ENCODE peak calls at places on chromosomes 4 and X, in four cellular contexts. One of them, this sample, is unnamed. For H3K4me1 and H3K79me2, the result is how much of the 10 kb centered on the place peaks cover.

GRCh38 chr4:153233761-153234371 is 29.6 kb downstream of the TRIM2 start:
- DNase-seq in OCI-LY7: no peak
- DNase-seq in GM23248: peak
- DNase-seq in Karpas-422: no peak
- DNase-seq in this sample: no peak

GRCh38 chr4:48180234-48180633 is 46.2 kb upstream of the TXK start:
- DNase-seq in GM23248: no peak
- DNase-seq in Karpas-422: no peak
- DNase-seq in OCI-LY7: no peak
- DNase-seq in this sample: no peak

GRCh38 chrX:2652106-2652505 is 39.0 kb upstream of the CD99 start:
- DNase-seq in OCI-LY7: peak
- DNase-seq in GM23248: no peak
- DNase-seq in Karpas-422: no peak
- DNase-seq in this sample: peak

GRCh38 chr4:158870282-158871049 is 101.6 kb downstream of the FNIP2 start:
- DNase-seq in GM23248: no peak
- DNase-seq in OCI-LY7: peak
- DNase-seq in Karpas-422: no peak
- DNase-seq in this sample: peak

GRCh38 chr4:183636923-183637322 is 22.1 kb downstream of the RWDD4 start:
- DNase-seq in GM23248: peak
- DNase-seq in OCI-LY7: no peak
- DNase-seq in Karpas-422: no peak
- DNase-seq in this sample: no peak

GRCh38 chr4:38562751-38563198 is 101.2 kb upstream of the KLF3 start:
- DNase-seq in Karpas-422: no peak
- DNase-seq in GM23248: peak
- DNase-seq in OCI-LY7: no peak
- DNase-seq in this sample: no peak

GRCh38 chr4:56247646-56248045 is 139.6 kb downstream of the AASDH start:
- DNase-seq in GM23248: no peak
- DNase-seq in Karpas-422: no peak
- DNase-seq in OCI-LY7: no peak
- DNase-seq in this sample: no peak

GRCh38 chr4:120926358-120927025 is 4.0 kb upstream of the PRDM5 start:
- DNase-seq in OCI-LY7: no peak
- DNase-seq in Karpas-422: no peak
- DNase-seq in GM23248: peak
- DNase-seq in this sample: no peak

GRCh38 chr4:78569291-78569821 is 17.8 kb downstream of the ANXA3 start:
- DNase-seq in OCI-LY7: no peak
- DNase-seq in Karpas-422: no peak
- DNase-seq in GM23248: peak
- DNase-seq in this sample: no peak

GRCh38 chr4:113641025-113641431 is 120.5 kb downstream of the CAMK2D start:
- DNase-seq in GM23248: no peak
- DNase-seq in Karpas-422: peak
- DNase-seq in OCI-LY7: peak
- DNase-seq in this sample: no peak

GRCh38 chr4:159390648-159391047 is 287.8 kb downstream of the RAPGEF2 start:
- DNase-seq in Karpas-422: no peak
- DNase-seq in GM23248: peak
- DNase-seq in OCI-LY7: no peak
- DNase-seq in this sample: no peak

GRCh38 chr4:95761871-95762270 is 78.0 kb upstream of the PDHA2 start:
- DNase-seq in Karpas-422: no peak
- DNase-seq in OCI-LY7: no peak
- DNase-seq in GM23248: no peak
- DNase-seq in this sample: no peak

GRCh38 chr4:39442910-39443480 is 15.7 kb downstream of the RPL9 start:
- DNase-seq in OCI-LY7: no peak
- DNase-seq in GM23248: no peak
- DNase-seq in Karpas-422: no peak
- DNase-seq in this sample: no peak

GRCh38 chr4:91280551-91281290 is 1023.0 kb upstream of the GRID2 start:
- DNase-seq in GM23248: no peak
- DNase-seq in OCI-LY7: no peak
- DNase-seq in Karpas-422: no peak
- DNase-seq in this sample: no peak

GRCh38 chr4:78136109-78137081 is 79.3 kb downstream of the FRAS1 start:
- DNase-seq in GM23248: no peak
- DNase-seq in Karpas-422: no peak
- DNase-seq in OCI-LY7: no peak
- DNase-seq in this sample: no peak

GRCh38 chrX:135639066-135639815 is 74.2 kb upstream of the CT45A1 start:
- DNase-seq in Karpas-422: no peak
- DNase-seq in OCI-LY7: no peak
- DNase-seq in GM23248: no peak
- DNase-seq in this sample: no peak

GRCh38 chr4:124276461-124276860 is 436.1 kb downstream of the ANKRD50 start:
- DNase-seq in OCI-LY7: no peak
- DNase-seq in GM23248: peak
- DNase-seq in Karpas-422: no peak
- DNase-seq in this sample: no peak

GRCh38 chr4:38076153-38076669 is 116.0 kb downstream of the PTTG2 start:
- DNase-seq in Karpas-422: no peak
- DNase-seq in OCI-LY7: no peak
- DNase-seq in GM23248: no peak
- DNase-seq in this sample: no peak

GRCh38 chr4:140049024-140049923 is 104.7 kb downstream of the MAML3 start:
- DNase-seq in Karpas-422: peak
- DNase-seq in GM23248: peak
- DNase-seq in OCI-LY7: peak
- DNase-seq in this sample: peak

GRCh38 chrX:25858273-25858880 is 279.8 kb upstream of the MAGEB18 start:
- DNase-seq in Karpas-422: no peak
- DNase-seq in OCI-LY7: no peak
- DNase-seq in GM23248: no peak
- DNase-seq in this sample: no peak

GRCh38 chrX:2837961-2838360 is 9.2 kb downstream of the GYG2 start:
- DNase-seq in Karpas-422: no peak
- DNase-seq in OCI-LY7: no peak
- DNase-seq in GM23248: no peak
- DNase-seq in this sample: no peak

GRCh38 chrX:12245650-12246645 is 107.7 kb downstream of the FRMPD4 start:
- DNase-seq in Karpas-422: no peak
- DNase-seq in OCI-LY7: no peak
- DNase-seq in GM23248: peak
- DNase-seq in this sample: no peak

GRCh38 chr4:147368948-147369347 is 111.9 kb upstream of the EDNRA start:
- DNase-seq in Karpas-422: no peak
- DNase-seq in GM23248: peak
- DNase-seq in OCI-LY7: no peak
- DNase-seq in this sample: no peak

GRCh38 chrX:21798677-21799219 is 40.7 kb upstream of the MBTPS2 start:
- DNase-seq in Karpas-422: no peak
- DNase-seq in OCI-LY7: no peak
- DNase-seq in GM23248: peak
- DNase-seq in this sample: no peak

GRCh38 chr4:156098846-156099245 is 145.2 kb upstream of the CTSO start:
- DNase-seq in Karpas-422: no peak
- DNase-seq in OCI-LY7: no peak
- DNase-seq in GM23248: no peak
- DNase-seq in this sample: no peak

GRCh38 chrX:118569676-118570075 is 74.1 kb downstream of the DOCK11 start:
- DNase-seq in OCI-LY7: no peak
- DNase-seq in Karpas-422: peak
- DNase-seq in GM23248: no peak
- DNase-seq in this sample: no peak

GRCh38 chrX:23554304-23554703 is 113.0 kb upstream of the PRDX4 start:
- DNase-seq in OCI-LY7: peak
- DNase-seq in GM23248: peak
- DNase-seq in Karpas-422: peak
- DNase-seq in this sample: no peak

GRCh38 chrX:41688835-41689234 is at the start of gene GPR34:
- DNase-seq in Karpas-422: no peak
- DNase-seq in GM23248: no peak
- DNase-seq in OCI-LY7: no peak
- DNase-seq in this sample: no peak

GRCh38 chr4:48047896-48048295 is 31.3 kb downstream of the NIPAL1 start:
- DNase-seq in OCI-LY7: peak
- DNase-seq in Karpas-422: peak
- DNase-seq in GM23248: no peak
- DNase-seq in this sample: no peak

GRCh38 chr4:168409089-168409801 is 71.0 kb downstream of the DDX60L start:
- DNase-seq in GM23248: peak
- DNase-seq in OCI-LY7: no peak
- DNase-seq in Karpas-422: no peak
- DNase-seq in this sample: no peak

GRCh38 chr4:81215219-81215892 is at the start of gene PRKG2:
- DNase-seq in OCI-LY7: no peak
- DNase-seq in GM23248: peak
- DNase-seq in Karpas-422: no peak
- DNase-seq in this sample: no peak

GRCh38 chr4:81746071-81746470 is 274.4 kb upstream of the RASGEF1B start:
- DNase-seq in Karpas-422: no peak
- DNase-seq in GM23248: no peak
- DNase-seq in OCI-LY7: no peak
- DNase-seq in this sample: no peak

GRCh38 chrX:130665214-130665613 is 237.8 kb downstream of the ENOX2 start:
- DNase-seq in OCI-LY7: no peak
- DNase-seq in Karpas-422: no peak
- DNase-seq in GM23248: no peak
- DNase-seq in this sample: no peak

GRCh38 chr4:133812954-133813353 is 388.6 kb downstream of the PABPC4L start:
- DNase-seq in GM23248: no peak
- DNase-seq in OCI-LY7: no peak
- DNase-seq in Karpas-422: no peak
- DNase-seq in this sample: no peak

DNA sequence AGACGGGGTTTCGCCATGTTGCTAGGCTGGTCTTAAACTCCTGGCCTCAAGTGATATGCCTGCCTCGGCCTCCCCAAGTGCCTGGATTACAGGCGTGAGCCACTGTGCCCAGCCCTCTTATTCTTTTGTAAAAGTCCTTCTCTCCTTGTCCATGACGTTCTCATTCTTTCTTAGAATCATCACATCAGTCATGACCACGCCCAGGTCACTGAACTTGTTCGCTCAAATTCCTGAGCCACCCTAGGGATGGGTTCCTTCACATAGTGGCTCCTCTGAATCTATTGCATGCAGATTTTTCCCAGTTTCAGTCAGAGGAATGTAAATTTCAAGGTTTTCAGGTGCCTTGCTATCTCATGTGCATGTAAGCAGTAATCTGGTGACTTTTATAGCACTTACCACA is 15.7 kb downstream of the JADE1 start:
- DNase-seq in OCI-LY7: no peak
- DNase-seq in Karpas-422: no peak
- DNase-seq in GM23248: peak
- DNase-seq in this sample: no peak
- H3K4me1 ChIP-seq in OCI-LY7: half or more
- H3K4me1 ChIP-seq in Karpas-422: half or more
- H3K4me1 ChIP-seq in GM23248: half or more
- H3K4me1 ChIP-seq in this sample: under half

GRCh38 chrX:104136241-104137019 is 20.4 kb downstream of the SLC25A53 start:
- DNase-seq in GM23248: peak
- DNase-seq in Karpas-422: peak
- DNase-seq in OCI-LY7: peak
- DNase-seq in this sample: peak
- H3K27ac ChIP-seq in GM23248: peak
- H3K27ac ChIP-seq in Karpas-422: no peak
- H3K27ac ChIP-seq in OCI-LY7: no peak
- H3K27ac ChIP-seq in this sample: no peak

DNA sequence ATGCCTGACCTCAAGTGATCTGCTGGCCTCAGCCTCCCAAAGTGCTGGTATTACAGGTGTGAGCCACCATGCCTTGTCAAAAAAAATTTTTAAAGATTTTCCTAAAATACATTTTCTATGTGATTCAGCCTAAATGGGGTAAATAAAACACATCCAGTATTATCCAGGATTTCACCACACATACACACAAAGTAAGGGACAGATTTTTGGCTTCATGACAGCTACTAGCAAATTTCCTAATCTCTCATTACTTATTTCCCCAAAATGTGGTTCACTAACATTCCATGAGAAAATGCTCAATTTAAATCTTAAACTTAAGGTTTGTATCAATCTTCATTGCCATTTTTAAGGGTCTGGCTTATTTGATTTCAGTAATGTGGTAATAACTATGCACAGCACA is 348.5 kb upstream of the INTU start:
- DNase-seq in GM23248: no peak
- DNase-seq in Karpas-422: no peak
- DNase-seq in OCI-LY7: no peak
- DNase-seq in this sample: no peak
- H3K79me2 ChIP-seq in GM23248: under half
- H3K79me2 ChIP-seq in Karpas-422: under half
- H3K79me2 ChIP-seq in OCI-LY7: under half
- H3K79me2 ChIP-seq in this sample: under half

DNA sequence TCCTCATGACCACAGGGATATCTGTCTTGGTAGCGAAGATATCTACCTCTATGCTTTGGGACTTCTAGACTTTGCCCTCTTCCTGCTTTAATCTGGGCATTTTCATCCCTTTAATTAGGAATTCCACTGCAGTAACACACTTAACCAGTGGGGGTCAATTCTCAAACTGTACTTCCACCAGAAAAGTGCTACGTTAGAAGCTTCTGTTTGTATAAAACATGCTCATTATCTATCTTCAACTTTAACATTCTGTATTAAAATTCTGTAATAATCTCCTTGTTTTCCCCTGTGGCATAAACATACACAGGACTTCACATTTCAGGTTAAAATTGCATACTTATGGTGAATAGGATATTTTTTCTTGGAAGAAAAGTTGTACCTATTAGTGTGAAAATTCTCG is 105.6 kb downstream of the AMMECR1 start:
- DNase-seq in GM23248: peak
- DNase-seq in Karpas-422: no peak
- DNase-seq in OCI-LY7: no peak
- DNase-seq in this sample: no peak
- H3K4me1 ChIP-seq in GM23248: under half
- H3K4me1 ChIP-seq in Karpas-422: under half
- H3K4me1 ChIP-seq in OCI-LY7: under half
- H3K4me1 ChIP-seq in this sample: under half

DNA sequence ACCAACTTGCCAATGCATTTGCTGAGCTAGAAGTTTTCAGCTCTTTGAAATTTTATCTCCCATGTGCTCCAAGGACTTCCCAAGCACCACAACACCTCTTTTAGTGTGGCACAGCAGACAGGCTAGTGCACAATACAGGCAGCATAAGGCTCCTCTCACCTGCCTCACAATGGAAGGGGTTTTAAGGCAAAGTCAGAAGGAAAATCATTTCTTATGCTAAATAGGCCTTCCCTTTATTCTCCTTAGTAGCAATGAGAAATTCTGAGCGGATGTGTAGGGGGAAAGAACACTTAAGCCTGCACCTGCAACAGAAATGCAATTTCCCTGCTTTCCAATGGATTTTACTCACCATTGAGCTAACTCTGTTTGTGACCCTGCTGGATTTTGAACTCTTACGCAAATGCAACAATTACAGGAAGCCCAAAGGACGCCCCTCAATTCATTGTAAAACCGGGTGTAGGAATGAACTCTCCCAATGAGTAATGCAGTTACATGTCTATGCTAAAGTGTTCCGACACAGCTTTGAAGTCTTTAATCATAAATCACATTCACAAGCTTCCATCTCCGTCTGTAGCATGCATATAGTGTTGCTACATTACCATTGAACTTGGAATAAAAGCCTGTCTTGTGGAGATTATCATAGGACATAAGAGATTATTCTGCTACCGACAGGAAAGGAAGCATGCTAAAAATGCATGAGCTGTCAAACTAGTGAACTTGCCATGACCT is 1084.8 kb downstream of the RPA4 start:
- DNase-seq in OCI-LY7: no peak
- DNase-seq in Karpas-422: no peak
- DNase-seq in GM23248: no peak
- DNase-seq in this sample: no peak
- H3K27ac ChIP-seq in OCI-LY7: no peak
- H3K27ac ChIP-seq in Karpas-422: no peak
- H3K27ac ChIP-seq in GM23248: no peak
- H3K27ac ChIP-seq in this sample: no peak